ENCODE peak calls at places on chromosomes 11 and 22, in five cellular contexts. S is K562, G is HCT116, X is SK-N-SH, K is HepG2. N is an unnamed sample.

GRCh38 chr11:117908959-117909610 is 20.1 kb downstream of the TMPRSS13 start:
- DNase-seq in S (no peak), K (no peak), G (no peak), X (peak; percentile 83), N (no peak)

GRCh38 chr11:46332568-46333128 is 14.6 kb upstream of the DGKZ start:
- DNase-seq in X (peak; percentile 80), S (peak; percentile 43), K (no peak), G (no peak), N (no peak)

GRCh38 chr11:19713221-19714092 is 820 bp downstream of the NAV2 start:
- DNase-seq in S (no peak), G (no peak), X (peak; percentile 34), K (no peak), N (no peak)

GRCh38 chr11:84089072-84090057 is 803.2 kb upstream of the CCDC90B start:
- DNase-seq in K (peak; percentile 1), S (no peak), G (no peak), X (peak; percentile 36), N (no peak)

GRCh38 chr11:12906501-12906900 is 102.6 kb upstream of the RASSF10 start:
- DNase-seq in X (no peak), K (no peak), S (no peak), G (no peak), N (no peak)

GRCh38 chr11:86138958-86139357 is 70.1 kb upstream of the PICALM start:
- DNase-seq in G (no peak), K (no peak), X (no peak), S (no peak), N (peak; percentile 84)

GRCh38 chr11:67463680-67464410 is 5.2 kb downstream of the TMEM134 start:
- DNase-seq in K (peak; percentile 52), G (peak; percentile 73), S (peak; percentile 75), X (peak; percentile 51), N (no peak)

GRCh38 chr22:42317691-42318547 is 47.5 kb upstream of the TCF20 start:
- DNase-seq in S (no peak), X (peak; percentile 50), G (no peak), K (no peak), N (no peak)

GRCh38 chr11:43419460-43419859 is 60.7 kb downstream of the TTC17 start:
- DNase-seq in K (peak; percentile 25), S (peak; percentile 15), G (peak; percentile 2), X (peak; percentile 26), N (no peak)

GRCh38 chr11:64842851-64843841 is 1.3 kb downstream of the CDC42BPG start:
- DNase-seq in K (peak; percentile 70), X (no peak), S (peak; percentile 58), G (no peak), N (no peak)

GRCh38 chr11:57203882-57204281 is 22.1 kb downstream of the LRRC55 start:
- DNase-seq in K (no peak), S (no peak), G (no peak), X (no peak), N (no peak)

GRCh38 chr11:64516226-64516625 is 74.8 kb upstream of the SLC22A12 start:
- DNase-seq in X (no peak), S (peak; percentile 31), K (no peak), G (no peak), N (no peak)

GRCh38 chr11:18798941-18799469 is 7.4 kb upstream of the PTPN5 start:
- DNase-seq in K (no peak), S (peak; percentile 0), G (no peak), X (no peak), N (no peak)

GRCh38 chr11:9688716-9689511 is 25.0 kb downstream of the SWAP70 start:
- DNase-seq in S (no peak), K (no peak), G (no peak), X (peak; percentile 55), N (peak; percentile 81)

GRCh38 chr11:124943731-124944130 is 7.9 kb upstream of the HEPACAM start:
- DNase-seq in S (no peak), X (no peak), G (no peak), K (no peak), N (no peak)

GRCh38 chr11:122175316-122175715 is 59.3 kb upstream of the BLID start:
- DNase-seq in S (no peak), X (no peak), K (no peak), G (no peak), N (no peak)

GRCh38 chr11:47399860-47400812 is 8.3 kb upstream of the SLC39A13 start:
- DNase-seq in G (no peak), S (peak; percentile 95), K (no peak), X (peak; percentile 82), N (no peak)

GRCh38 chr22:25027552-25027951 is 75.0 kb downstream of the KIAA1671 start:
- DNase-seq in S (no peak), K (no peak), G (no peak), X (no peak), N (no peak)

GRCh38 chr11:65917434-65918210 is 1.2 kb downstream of the C11orf68 start:
- DNase-seq in X (no peak), G (no peak), S (no peak), K (no peak), N (no peak)

GRCh38 chr11:23313001-23313400 is 452.7 kb upstream of the CCDC179 start:
- DNase-seq in S (no peak), X (no peak), K (no peak), G (no peak), N (no peak)

GRCh38 chr11:129853508-129854228 is 38.0 kb downstream of the TMEM45B start:
- DNase-seq in S (no peak), X (peak; percentile 44), G (no peak), K (peak; percentile 85), N (no peak)

GRCh38 chr22:35452351-35452781 is 52.4 kb downstream of the MCM5 start:
- DNase-seq in G (no peak), S (no peak), X (no peak), K (no peak), N (no peak)

GRCh38 chr11:111069076-111069475 is 176.4 kb upstream of the POU2AF2 start:
- DNase-seq in G (peak; percentile 6), S (no peak), X (no peak), K (peak; percentile 45), N (no peak)

GRCh38 chr11:127345819-127346459 is 345.4 kb upstream of the KIRREL3 start:
- DNase-seq in G (no peak), S (peak; percentile 20), K (peak; percentile 13), X (peak; percentile 66), N (no peak)

GRCh38 chr22:29469755-29470154 is 10.3 kb upstream of the NEFH start:
- DNase-seq in X (no peak), K (no peak), S (no peak), G (no peak), N (no peak)

GRCh38 chr22:29750029-29750428 is 16.8 kb downstream of the ZMAT5 start:
- DNase-seq in G (no peak), K (no peak), X (no peak), S (no peak), N (no peak)

GRCh38 chr11:134398079-134398444 is 14.0 kb downstream of the B3GAT1 start:
- DNase-seq in K (no peak), X (no peak), S (no peak), G (no peak), N (no peak)

GRCh38 chr11:102135256-102135655 is 25.0 kb downstream of the YAP1 start:
- DNase-seq in G (no peak), K (no peak), X (no peak), S (no peak), N (no peak)

GRCh38 chr11:102142333-102142732 is 32.1 kb downstream of the YAP1 start:
- DNase-seq in G (no peak), S (no peak), X (no peak), K (no peak), N (no peak)

GRCh38 chr11:102138677-102139076 is 28.4 kb downstream of the YAP1 start:
- DNase-seq in G (no peak), S (no peak), K (no peak), X (no peak), N (no peak)

GRCh38 chr11:102138223-102138622 is 28.0 kb downstream of the YAP1 start:
- DNase-seq in S (no peak), X (no peak), K (no peak), G (no peak), N (no peak)

DNA sequence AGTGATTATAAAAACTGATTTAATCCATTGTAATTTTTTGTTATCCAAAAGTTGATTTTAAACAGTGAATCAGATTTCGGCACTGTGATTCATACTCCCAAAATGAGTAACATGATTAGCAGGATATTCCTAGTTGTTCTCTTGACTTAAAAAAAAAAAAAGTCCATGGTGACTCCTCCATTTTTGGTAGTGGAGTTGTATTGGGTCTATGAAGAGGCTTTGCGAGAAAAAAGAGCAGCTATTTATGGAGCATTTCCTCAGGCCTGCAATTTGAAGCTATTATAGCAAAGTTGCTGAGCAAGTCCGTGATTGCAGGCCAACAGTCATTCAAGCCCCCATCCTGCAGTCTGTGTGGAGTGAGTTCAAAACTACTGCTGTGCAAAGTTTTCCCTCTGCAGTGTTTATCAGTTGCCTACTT is 28.8 kb downstream of the YAP1 start:
- DNase-seq in K (no peak), S (no peak), G (no peak), X (no peak), N (no peak)
- TF ChIP-seq ZBTB33 in K (no peak), S (no peak), G (no peak), X (no peak), N (no peak)

GRCh38 chr11:58963551-58964075 is 24.3 kb downstream of the GLYATL1 start:
- DNase-seq in G (no peak), X (peak; percentile 15), K (no peak), S (no peak), N (no peak)
- H3K4me3 ChIP-seq in G (no peak overlapping the region), X (peak overlapping the region; percentile 6), K (no peak overlapping the region), S (no peak overlapping the region), N (no peak overlapping the region)

GRCh38 chr11:75383246-75383645 is 16.1 kb upstream of the RPS3 start:
- DNase-seq in K (no peak), X (no peak), S (no peak), G (no peak), N (no peak)
- H3K9ac ChIP-seq in K (no peak overlapping the region), X (no peak overlapping the region), S (no peak overlapping the region), G (no peak overlapping the region), N (no peak overlapping the region)

GRCh38 chr11:11572386-11572785 is 49.4 kb downstream of the GALNT18 start:
- DNase-seq in S (no peak), G (no peak), X (no peak), K (no peak), N (no peak)
- TF ChIP-seq ZBTB33 in S (no peak), G (no peak), X (no peak), K (no peak), N (no peak)

GRCh38 chr11:77436501-77436900 is 37.4 kb downstream of the PAK1 start:
- DNase-seq in S (no peak), X (no peak), G (no peak), K (no peak), N (no peak)

GRCh38 chr11:77431813-77432212 is 42.1 kb downstream of the PAK1 start:
- DNase-seq in S (no peak), K (no peak), G (no peak), X (no peak), N (no peak)

GRCh38 chr11:77436969-77437368 is 36.9 kb downstream of the PAK1 start:
- DNase-seq in G (no peak), K (no peak), S (no peak), X (no peak), N (no peak)

GRCh38 chr11:77438487-77438886 is 35.4 kb downstream of the PAK1 start:
- DNase-seq in X (no peak), S (no peak), K (no peak), G (no peak), N (no peak)

GRCh38 chr11:77435972-77436371 is 37.9 kb downstream of the PAK1 start:
- DNase-seq in G (no peak), X (no peak), K (no peak), S (no peak), N (no peak)
- H3K4me3 ChIP-seq in G (no peak overlapping the region), X (no peak overlapping the region), K (no peak overlapping the region), S (no peak overlapping the region), N (peak overlapping the region; percentile 50)